ENCODE peak calls at places on chromosome 4, in seven cellular contexts. One of them, this sample, is unnamed.

GRCh38 chr4:141702472-141703182 is 66.2 kb downstream of the IL15 start:
- DNase-seq in T-helper 2 cell: no peak
- DNase-seq in mesenchymal stem cell: no peak
- DNase-seq in choroid plexus epithelial cell: peak
- DNase-seq in MV-4-11: no peak
- DNase-seq in spleen: no peak
- DNase-seq in colonic mucosa: no peak
- DNase-seq in this sample: no peak

GRCh38 chr4:10015140-10015753 is 6.0 kb downstream of the SLC2A9 start:
- DNase-seq in mesenchymal stem cell: no peak
- DNase-seq in MV-4-11: peak
- DNase-seq in colonic mucosa: peak
- DNase-seq in spleen: no peak
- DNase-seq in choroid plexus epithelial cell: peak
- DNase-seq in T-helper 2 cell: no peak
- DNase-seq in this sample: peak

GRCh38 chr4:132334081-132334480 is 815.0 kb upstream of the PCDH10 start:
- DNase-seq in choroid plexus epithelial cell: peak
- DNase-seq in spleen: no peak
- DNase-seq in mesenchymal stem cell: no peak
- DNase-seq in MV-4-11: no peak
- DNase-seq in colonic mucosa: no peak
- DNase-seq in T-helper 2 cell: no peak
- DNase-seq in this sample: no peak

GRCh38 chr4:76589402-76589801 is 154.4 kb downstream of the SHROOM3 start:
- DNase-seq in MV-4-11: no peak
- DNase-seq in spleen: no peak
- DNase-seq in mesenchymal stem cell: peak
- DNase-seq in T-helper 2 cell: no peak
- DNase-seq in colonic mucosa: peak
- DNase-seq in choroid plexus epithelial cell: peak
- DNase-seq in this sample: no peak

GRCh38 chr4:101356928-101357327 is 9.6 kb upstream of the PPP3CA start:
- DNase-seq in colonic mucosa: no peak
- DNase-seq in choroid plexus epithelial cell: peak
- DNase-seq in MV-4-11: no peak
- DNase-seq in mesenchymal stem cell: peak
- DNase-seq in spleen: no peak
- DNase-seq in T-helper 2 cell: no peak
- DNase-seq in this sample: no peak

GRCh38 chr4:99300934-99301333 is 10.1 kb upstream of the ADH1A start:
- DNase-seq in T-helper 2 cell: no peak
- DNase-seq in choroid plexus epithelial cell: peak
- DNase-seq in colonic mucosa: peak
- DNase-seq in MV-4-11: no peak
- DNase-seq in spleen: no peak
- DNase-seq in mesenchymal stem cell: peak
- DNase-seq in this sample: no peak

GRCh38 chr4:81666491-81666890 is 194.8 kb upstream of the RASGEF1B start:
- DNase-seq in colonic mucosa: no peak
- DNase-seq in spleen: no peak
- DNase-seq in choroid plexus epithelial cell: no peak
- DNase-seq in T-helper 2 cell: no peak
- DNase-seq in mesenchymal stem cell: no peak
- DNase-seq in MV-4-11: no peak
- DNase-seq in this sample: no peak

GRCh38 chr4:167233523-167234387 is 539 bp downstream of the SPOCK3 start:
- DNase-seq in spleen: no peak
- DNase-seq in colonic mucosa: no peak
- DNase-seq in choroid plexus epithelial cell: peak
- DNase-seq in mesenchymal stem cell: peak
- DNase-seq in MV-4-11: peak
- DNase-seq in T-helper 2 cell: no peak
- DNase-seq in this sample: no peak

GRCh38 chr4:95857761-95858160 is 17.9 kb downstream of the PDHA2 start:
- DNase-seq in colonic mucosa: no peak
- DNase-seq in mesenchymal stem cell: no peak
- DNase-seq in T-helper 2 cell: no peak
- DNase-seq in MV-4-11: no peak
- DNase-seq in choroid plexus epithelial cell: peak
- DNase-seq in spleen: no peak
- DNase-seq in this sample: no peak

GRCh38 chr4:155807021-155807420 is 48.2 kb downstream of the GUCY1B1 start:
- DNase-seq in T-helper 2 cell: no peak
- DNase-seq in spleen: no peak
- DNase-seq in colonic mucosa: no peak
- DNase-seq in choroid plexus epithelial cell: peak
- DNase-seq in mesenchymal stem cell: peak
- DNase-seq in MV-4-11: no peak
- DNase-seq in this sample: no peak